ENCODE peak calls at places on chromosomes 16 and 17, in four cellular contexts. C is SK-N-SH, K is neural progenitor cell, Q is Karpas-422. M is an unnamed sample.

GRCh38 chr17:62581769-62582168 is 45.7 kb upstream of the MRC2 start:
- DNase-seq in C (no peak), K (no peak), Q (no peak), M (no peak)

GRCh38 chr16:89294486-89294885 is 77.0 kb downstream of the ZNF778 start:
- DNase-seq in C (no peak), K (no peak), Q (no peak), M (no peak)

GRCh38 chr16:90032664-90033346 is 13.5 kb upstream of the DBNDD1 start:
- DNase-seq in C (no peak), K (no peak), Q (no peak), M (no peak)

GRCh38 chr16:81190667-81191066 is 47.8 kb upstream of the BCO1 start:
- DNase-seq in C (no peak), K (no peak), Q (no peak), M (no peak)

GRCh38 chr16:14284930-14285541 is 213.9 kb downstream of the MRTFB start:
- DNase-seq in C (no peak), K (peak; percentile 86), Q (peak; percentile 86), M (no peak)

GRCh38 chr17:7959503-7960253 is 27.7 kb downstream of the CNTROB start:
- DNase-seq in C (no peak), K (no peak), Q (no peak), M (no peak)

GRCh38 chr16:56657555-56658430 is at the start of gene MT1F:
- DNase-seq in C (peak; percentile 86), K (peak; percentile 89), Q (peak; percentile 87), M (no peak)

GRCh38 chr17:82647593-82648164 is 565 bp downstream of the WDR45B start:
- DNase-seq in C (peak; percentile 89), K (peak; percentile 54), Q (peak; percentile 64), M (peak; percentile 43)

GRCh38 chr16:3645504-3646347 is 8.8 kb upstream of the DNASE1 start:
- DNase-seq in C (no peak), K (peak; percentile 83), Q (no peak), M (no peak)

GRCh38 chr17:69012895-69013805 is 47.6 kb downstream of the ABCA9 start:
- DNase-seq in C (no peak), K (no peak), Q (no peak), M (no peak)

GRCh38 chr17:63696381-63696961 is 3.5 kb downstream of the LIMD2 start:
- DNase-seq in C (peak; percentile 80), K (peak; percentile 75), Q (peak; percentile 90), M (peak; percentile 37)

GRCh38 chr17:67995568-67996191 is 589 bp downstream of the C17orf58 start:
- DNase-seq in C (peak; percentile 81), K (peak; percentile 65), Q (peak; percentile 60), M (no peak)

GRCh38 chr17:32350662-32351418 is 883 bp downstream of the ZNF207 start:
- DNase-seq in C (peak; percentile 37), K (peak; percentile 50), Q (peak; percentile 88), M (peak; percentile 62)

GRCh38 chr17:9206160-9206988 is 185.1 kb downstream of the NTN1 start:
- DNase-seq in C (no peak), K (peak; percentile 55), Q (no peak), M (no peak)

GRCh38 chr16:78210305-78210704 is 110.9 kb downstream of the WWOX start:
- DNase-seq in C (no peak), K (peak; percentile 23), Q (no peak), M (no peak)

GRCh38 chr17:35489944-35490343 is 41.4 kb upstream of the SLFN13 start:
- DNase-seq in C (no peak), K (no peak), Q (no peak), M (no peak)

GRCh38 chr16:61362583-61362982 is 673.7 kb downstream of the CDH8 start:
- DNase-seq in C (no peak), K (no peak), Q (no peak), M (no peak)

GRCh38 chr16:76787394-76787793 is 403.6 kb upstream of the MON1B start:
- DNase-seq in C (no peak), K (no peak), Q (no peak), M (no peak)

GRCh38 chr16:70520612-70521297 is 2.6 kb downstream of the COG4 start:
- DNase-seq in C (no peak), K (no peak), Q (no peak), M (no peak)

GRCh38 chr17:37239690-37240344 is 136.0 kb upstream of the C17orf78 start:
- DNase-seq in C (peak; percentile 33), K (peak; percentile 12), Q (peak; percentile 62), M (no peak)

GRCh38 chr17:48194097-48194550 is 86.6 kb downstream of the SNX11 start:
- DNase-seq in C (no peak), K (no peak), Q (no peak), M (peak; percentile 25)

GRCh38 chr16:86377251-86378022 is 132.9 kb upstream of the FOXF1 start:
- DNase-seq in C (no peak), K (no peak), Q (no peak), M (no peak)

GRCh38 chr16:87543436-87544191 is 50.8 kb upstream of the ZCCHC14 start:
- DNase-seq in C (no peak), K (no peak), Q (no peak), M (no peak)

GRCh38 chr17:64115871-64116534 is 13.9 kb downstream of the ERN1 start:
- DNase-seq in C (no peak), K (no peak), Q (no peak), M (no peak)

GRCh38 chr17:7704601-7705268 is at the start of gene EFNB3:
- DNase-seq in C (peak; percentile 93), K (peak; percentile 92), Q (no peak), M (no peak)

GRCh38 chr16:81266680-81267095 is 28.2 kb downstream of the BCO1 start:
- DNase-seq in C (no peak), K (no peak), Q (no peak), M (peak; percentile 36)

GRCh38 chr17:18224428-18225120 is 861 bp upstream of the LLGL1 start:
- DNase-seq in C (peak; percentile 41), K (peak; percentile 97), Q (no peak), M (no peak)

GRCh38 chr17:10668771-10669170 is 11.7 kb upstream of the MYH3 start:
- DNase-seq in C (no peak), K (no peak), Q (no peak), M (no peak)

DNA sequence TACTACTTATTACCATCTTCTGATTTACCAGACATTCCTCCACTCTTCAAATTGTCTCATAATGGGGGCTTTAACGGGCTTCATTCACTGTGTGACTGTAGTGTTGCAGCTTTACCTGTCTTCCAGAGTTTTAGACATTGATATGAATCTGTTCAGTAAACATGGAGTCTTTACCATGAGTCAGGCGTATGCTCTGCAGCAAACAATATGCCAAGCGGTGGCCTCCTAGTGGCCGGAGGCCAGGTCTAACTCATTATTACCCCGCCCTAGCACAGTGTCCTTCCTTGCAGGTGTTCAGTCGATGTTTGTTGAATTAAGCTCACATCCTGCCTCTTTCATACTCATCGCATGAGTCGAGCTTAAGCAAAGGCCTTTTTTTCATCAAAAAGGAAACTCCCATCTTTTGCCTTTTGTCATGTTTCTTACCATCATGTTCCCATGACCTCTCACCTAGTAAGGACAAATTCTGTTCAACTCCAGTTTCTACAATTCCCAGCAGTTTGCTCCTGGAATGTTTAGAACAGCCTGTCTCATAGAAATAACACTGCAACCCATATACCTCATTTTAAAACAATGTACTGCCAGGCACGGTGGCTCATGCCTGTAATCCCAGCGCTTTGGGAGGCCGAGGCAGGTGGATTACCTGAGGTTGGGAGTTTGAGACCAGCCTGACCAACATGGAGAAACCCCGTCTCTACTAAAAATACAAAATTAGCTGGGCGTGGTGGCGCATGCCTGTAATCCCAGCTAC is 39.4 kb downstream of the TUBD1 start:
- DNase-seq in C (peak; percentile 44), K (peak; percentile 16), Q (peak; percentile 56), M (peak; percentile 43)
- H3K9ac ChIP-seq in C (no peak overlapping the region), K (no peak overlapping the region), Q (no peak overlapping the region), M (no peak overlapping the region)

GRCh38 chr17:50924800-50925199 is 58.6 kb upstream of the TOB1 start:
- DNase-seq in C (no peak), K (no peak), Q (no peak), M (no peak)

GRCh38 chr17:50923611-50924010 is 57.5 kb upstream of the TOB1 start:
- DNase-seq in C (peak; percentile 76), K (no peak), Q (no peak), M (no peak)

GRCh38 chr17:50924300-50924699 is 58.1 kb upstream of the TOB1 start:
- DNase-seq in C (no peak), K (no peak), Q (no peak), M (no peak)

GRCh38 chr17:50926523-50926922 is 60.4 kb upstream of the TOB1 start:
- DNase-seq in C (no peak), K (no peak), Q (no peak), M (peak; percentile 80)

DNA sequence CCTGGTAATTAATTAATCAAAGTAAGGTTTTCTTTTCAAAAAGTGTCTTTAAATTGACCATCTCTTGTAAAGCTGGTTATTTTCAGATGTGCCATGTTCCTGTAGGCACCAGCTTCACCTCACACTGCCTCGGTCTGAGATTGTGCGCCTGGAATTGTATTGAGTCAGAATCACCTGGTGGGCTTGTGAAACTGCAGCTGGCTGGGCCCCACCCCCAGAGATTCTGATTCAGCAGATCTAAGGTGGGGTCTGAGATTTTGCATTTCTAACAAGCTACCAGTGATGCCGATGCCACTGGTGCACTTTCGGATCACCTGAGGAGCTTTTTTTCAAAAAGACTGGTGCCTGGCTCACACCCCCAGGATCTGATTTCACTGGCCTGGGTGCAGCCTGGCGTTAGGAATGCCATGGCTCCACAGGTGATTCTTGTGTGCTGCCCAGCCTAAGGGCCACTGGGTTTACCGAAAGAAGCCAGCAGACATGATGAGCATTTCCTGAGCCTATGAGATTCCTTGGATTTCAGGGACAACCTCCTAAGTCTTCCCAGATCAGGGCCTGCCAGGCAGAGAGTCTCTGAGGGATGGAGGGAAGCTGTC is 59.2 kb upstream of the TOB1 start:
- DNase-seq in C (no peak), K (no peak), Q (no peak), M (no peak)
- H2AFZ ChIP-seq in C (no peak overlapping the region), K (no peak overlapping the region), Q (no peak overlapping the region), M (no peak overlapping the region)

GRCh38 chr16:84907046-84907445 is 87.3 kb downstream of the CRISPLD2 start:
- DNase-seq in C (no peak), K (no peak), Q (no peak), M (no peak)
- H4K20me1 ChIP-seq in C (no peaks in the 10 kb centered on the region), K (no peaks in the 10 kb centered on the region), Q (no peaks in the 10 kb centered on the region), M (no peaks in the 10 kb centered on the region)

GRCh38 chr17:49508061-49508865 is 13.2 kb downstream of the NGFR start:
- DNase-seq in C (peak; percentile 59), K (peak; percentile 72), Q (no peak), M (no peak)

GRCh38 chr17:49510720-49511110 is 15.6 kb downstream of the NGFR start:
- DNase-seq in C (no peak), K (no peak), Q (no peak), M (no peak)

GRCh38 chr17:49510059-49510719 is 15.1 kb downstream of the NGFR start:
- DNase-seq in C (no peak), K (no peak), Q (no peak), M (no peak)

GRCh38 chr17:49509588-49509917 is 14.5 kb downstream of the NGFR start:
- DNase-seq in C (peak; percentile 60), K (no peak), Q (no peak), M (no peak)

DNA sequence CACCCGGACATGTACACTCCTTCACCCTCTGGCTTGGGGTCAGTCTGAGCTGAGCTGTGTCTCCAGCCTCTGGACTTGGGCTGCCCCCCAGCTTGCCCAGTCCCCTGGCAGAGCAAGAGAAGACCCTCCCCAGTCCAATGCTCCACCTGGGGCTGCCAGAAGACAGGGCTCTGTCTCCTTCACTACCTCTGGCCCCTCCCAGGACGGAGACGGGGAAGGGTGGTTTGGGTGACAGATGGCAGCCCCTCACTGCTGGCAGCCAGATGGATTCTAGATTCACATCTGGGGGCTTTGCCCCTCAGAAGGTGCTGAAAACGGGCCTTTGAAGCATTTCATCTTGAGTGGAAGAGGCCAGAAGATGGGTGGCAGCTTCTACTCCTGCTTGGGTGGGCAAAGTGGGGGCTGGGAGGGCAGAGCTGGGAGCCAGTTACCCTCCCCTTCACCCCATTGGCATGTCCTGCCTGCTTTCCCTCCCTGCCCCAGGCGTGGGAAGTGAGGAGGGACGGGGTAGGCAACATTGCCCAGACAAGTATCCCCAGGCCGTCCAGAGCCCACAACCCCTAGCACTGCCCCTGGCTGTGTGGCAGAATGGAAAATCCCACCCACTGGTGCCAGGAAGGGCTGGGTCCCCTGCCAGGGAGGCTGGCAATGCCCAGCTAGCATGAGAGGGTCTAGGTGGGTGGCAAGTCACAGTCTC is 13.9 kb downstream of the NGFR start:
- DNase-seq in C (peak; percentile 55), K (no peak), Q (no peak), M (no peak)
- H3K9ac ChIP-seq in C (no peak overlapping the region), K (no peak overlapping the region), Q (no peak overlapping the region), M (no peak overlapping the region)